ENCODE peak calls at places on chromosomes 4 and X, in four cellular contexts. Q, I, S and L are unnamed samples.

GRCh38 chrX:51641421-51642021 is 22.8 kb upstream of the CENPVL3 start:
- DNase-seq in Q (peak; percentile 38), I (no peak), S (peak; percentile 60), L (peak; percentile 69)

GRCh38 chr4:186676531-186677158 is 47.0 kb downstream of the FAT1 start:
- DNase-seq in Q (no peak), I (no peak), S (peak; percentile 98), L (peak; percentile 75)

GRCh38 chr4:139176299-139177048 is 544 bp downstream of the ELF2 start:
- DNase-seq in Q (peak; percentile 77), I (no peak), S (peak; percentile 79), L (peak; percentile 94)

GRCh38 chr4:119314356-119314755 is 7.6 kb downstream of the FABP2 start:
- DNase-seq in Q (no peak), I (no peak), S (peak; percentile 59), L (peak; percentile 66)

GRCh38 chr4:15410750-15411149 is 17.1 kb upstream of the C1QTNF7 start:
- DNase-seq in Q (no peak), I (no peak), S (no peak), L (no peak)

GRCh38 chrX:150366951-150367545 is 3.9 kb downstream of the MAMLD1 start:
- DNase-seq in Q (peak; percentile 10), I (no peak), S (peak; percentile 79), L (no peak)

GRCh38 chr4:158346576-158346975 is 136.3 kb downstream of the TMEM144 start:
- DNase-seq in Q (no peak), I (no peak), S (no peak), L (no peak)

GRCh38 chr4:24533364-24533763 is 51.0 kb downstream of the DHX15 start:
- DNase-seq in Q (no peak), I (no peak), S (peak; percentile 50), L (no peak)

GRCh38 chr4:34279011-34279410 is 1965.3 kb downstream of the ARAP2 start:
- DNase-seq in Q (no peak), I (no peak), S (no peak), L (peak; percentile 62)

GRCh38 chr4:184288451-184289178 is 70.9 kb upstream of the ENPP6 start:
- DNase-seq in Q (no peak), I (no peak), S (no peak), L (no peak)

GRCh38 chr4:67520141-67520540 is 25.2 kb downstream of the CENPC start:
- DNase-seq in Q (no peak), I (no peak), S (no peak), L (peak; percentile 1)

GRCh38 chr4:138865765-138866164 is 149.8 kb upstream of the NOCT start:
- DNase-seq in Q (no peak), I (no peak), S (no peak), L (no peak)

GRCh38 chrX:37922926-37923325 is 75.6 kb upstream of the DYNLT3 start:
- DNase-seq in Q (no peak), I (no peak), S (no peak), L (no peak)

GRCh38 chr4:152146244-152146643 is 385.4 kb upstream of the GATB start:
- DNase-seq in Q (no peak), I (no peak), S (no peak), L (no peak)

GRCh38 chr4:41420576-41420975 is 117.4 kb upstream of the LIMCH1 start:
- DNase-seq in Q (no peak), I (no peak), S (no peak), L (no peak)

GRCh38 chr4:185086053-185086452 is 57.0 kb upstream of the SLC25A4 start:
- DNase-seq in Q (peak; percentile 60), I (no peak), S (no peak), L (peak; percentile 36)

GRCh38 chr4:102809691-102810090 is 17.7 kb downstream of the UBE2D3 start:
- DNase-seq in Q (no peak), I (no peak), S (peak; percentile 62), L (no peak)

GRCh38 chrX:29530520-29530919 is 684.8 kb upstream of the MAGEB2 start:
- DNase-seq in Q (no peak), I (no peak), S (peak; percentile 59), L (no peak)

GRCh38 chrX:148365233-148365632 is 135.2 kb upstream of the AFF2 start:
- DNase-seq in Q (no peak), I (no peak), S (no peak), L (no peak)

GRCh38 chr4:188016754-188017153 is 21.2 kb downstream of the ZFP42 start:
- DNase-seq in Q (peak; percentile 74), I (no peak), S (no peak), L (peak; percentile 85)

GRCh38 chrX:66015152-66015827 is 24.6 kb downstream of the VSIG4 start:
- DNase-seq in Q (no peak), I (no peak), S (no peak), L (no peak)

GRCh38 chr4:174989791-174990190 is 71.6 kb downstream of the ADAM29 start:
- DNase-seq in Q (no peak), I (no peak), S (no peak), L (no peak)

GRCh38 chrX:34612036-34612435 is 45.0 kb downstream of the TMEM47 start:
- DNase-seq in Q (no peak), I (no peak), S (no peak), L (no peak)

GRCh38 chr4:93184093-93184492 is 644.5 kb upstream of the ATOH1 start:
- DNase-seq in Q (no peak), I (no peak), S (no peak), L (no peak)

GRCh38 chr4:7806724-7807123 is 132.9 kb downstream of the AFAP1 start:
- DNase-seq in Q (no peak), I (no peak), S (no peak), L (no peak)
- H4K5ac ChIP-seq in Q (no peak overlapping the region), I (no peak overlapping the region), S (peak overlapping the region; percentile 61), L (no peak overlapping the region)

GRCh38 chr4:98544818-98545399 is 113.5 kb downstream of the TSPAN5 start:
- DNase-seq in Q (no peak), I (no peak), S (no peak), L (no peak)
- H3K27ac ChIP-seq in Q (no peak overlapping the region), I (no peak overlapping the region), S (no peak overlapping the region), L (no peak overlapping the region)

DNA sequence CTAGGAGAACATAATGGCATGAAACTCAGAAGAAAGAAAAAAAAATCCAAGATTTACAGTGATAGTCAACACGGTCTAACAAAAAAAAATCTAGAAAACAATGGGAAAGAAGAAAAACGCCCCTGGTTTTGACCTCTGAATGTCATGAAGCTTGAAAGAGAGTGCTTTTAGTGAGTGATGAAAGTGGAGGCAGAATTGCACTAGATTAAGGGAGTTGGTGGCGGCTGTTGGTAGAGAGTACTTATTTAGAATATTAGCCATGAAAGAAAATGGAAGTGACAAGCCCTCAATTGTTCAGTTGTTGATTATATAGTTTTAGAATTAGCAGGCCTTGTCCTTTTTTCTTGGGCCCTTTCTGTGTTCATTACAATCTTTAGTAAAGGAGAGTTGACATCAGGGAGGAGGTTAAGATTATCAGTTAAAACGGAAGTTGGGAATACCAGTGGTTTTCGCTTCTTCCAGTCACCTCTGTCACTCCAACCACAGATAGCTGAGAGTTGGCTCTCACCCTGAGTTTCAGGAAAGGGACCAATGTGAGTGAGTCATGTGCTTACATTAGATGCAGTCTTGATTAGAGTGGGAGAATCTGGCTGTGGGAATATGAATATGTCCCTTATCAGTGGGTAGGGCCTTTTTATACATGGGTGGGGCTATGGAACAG is 29.7 kb downstream of the EREG start:
- DNase-seq in Q (no peak), I (no peak), S (peak; percentile 79), L (peak; percentile 2)
- H2BK120ac ChIP-seq in Q (no peak overlapping the region), I (no peak overlapping the region), S (no peak overlapping the region), L (no peak overlapping the region)

GRCh38 chrX:101749436-101749835 is 89.8 kb upstream of the ARMCX2 start:
- DNase-seq in Q (no peak), I (no peak), S (no peak), L (peak; percentile 10)
- H4K5ac ChIP-seq in Q (no peak overlapping the region), I (no peak overlapping the region), S (no peak overlapping the region), L (no peak overlapping the region)